ENCODE peak calls at places on chromosome 1, in seven cellular contexts. One of them, this sample, is unnamed.

GRCh38 chr1:115648717-115649691 is 7.2 kb downstream of the VANGL1 start:
- DNase-seq in nephron progenitor cell: no peak
- DNase-seq in stimulated activated CD4-positive, alpha-beta T cell treated with anti-CD3 and anti-CD28 coated beads, Interleukin-4, amount 100 ng/mL, for 24 hours: peak
- DNase-seq in CD8-positive, alpha-beta T cell: no peak
- DNase-seq in colonic mucosa: no peak
- DNase-seq in ACHN: no peak
- DNase-seq in AG04450: no peak
- DNase-seq in this sample: peak

GRCh38 chr1:221555689-221556433 is 186.0 kb downstream of the DUSP10 start:
- DNase-seq in nephron progenitor cell: no peak
- DNase-seq in stimulated activated CD4-positive, alpha-beta T cell treated with anti-CD3 and anti-CD28 coated beads, Interleukin-4, amount 100 ng/mL, for 24 hours: no peak
- DNase-seq in CD8-positive, alpha-beta T cell: no peak
- DNase-seq in colonic mucosa: no peak
- DNase-seq in ACHN: no peak
- DNase-seq in AG04450: no peak
- DNase-seq in this sample: no peak

GRCh38 chr1:39141925-39142324 is 62.6 kb upstream of the MACF1 start:
- DNase-seq in nephron progenitor cell: no peak
- DNase-seq in stimulated activated CD4-positive, alpha-beta T cell treated with anti-CD3 and anti-CD28 coated beads, Interleukin-4, amount 100 ng/mL, for 24 hours: no peak
- DNase-seq in CD8-positive, alpha-beta T cell: no peak
- DNase-seq in colonic mucosa: no peak
- DNase-seq in ACHN: no peak
- DNase-seq in AG04450: peak
- DNase-seq in this sample: peak

GRCh38 chr1:94993931-94994645 is 67.2 kb upstream of the CNN3 start:
- DNase-seq in nephron progenitor cell: no peak
- DNase-seq in stimulated activated CD4-positive, alpha-beta T cell treated with anti-CD3 and anti-CD28 coated beads, Interleukin-4, amount 100 ng/mL, for 24 hours: no peak
- DNase-seq in CD8-positive, alpha-beta T cell: no peak
- DNase-seq in colonic mucosa: no peak
- DNase-seq in ACHN: no peak
- DNase-seq in AG04450: no peak
- DNase-seq in this sample: no peak

GRCh38 chr1:92808353-92808752 is 23.4 kb upstream of the EVI5 start:
- DNase-seq in nephron progenitor cell: no peak
- DNase-seq in stimulated activated CD4-positive, alpha-beta T cell treated with anti-CD3 and anti-CD28 coated beads, Interleukin-4, amount 100 ng/mL, for 24 hours: no peak
- DNase-seq in CD8-positive, alpha-beta T cell: no peak
- DNase-seq in colonic mucosa: no peak
- DNase-seq in ACHN: no peak
- DNase-seq in AG04450: no peak
- DNase-seq in this sample: no peak

GRCh38 chr1:206127336-206127735 is 10.1 kb upstream of the AVPR1B start:
- DNase-seq in nephron progenitor cell: no peak
- DNase-seq in stimulated activated CD4-positive, alpha-beta T cell treated with anti-CD3 and anti-CD28 coated beads, Interleukin-4, amount 100 ng/mL, for 24 hours: no peak
- DNase-seq in CD8-positive, alpha-beta T cell: no peak
- DNase-seq in colonic mucosa: no peak
- DNase-seq in ACHN: no peak
- DNase-seq in AG04450: no peak
- DNase-seq in this sample: no peak

GRCh38 chr1:47211796-47212269 is 20.2 kb downstream of the TAL1 start:
- DNase-seq in nephron progenitor cell: no peak
- DNase-seq in stimulated activated CD4-positive, alpha-beta T cell treated with anti-CD3 and anti-CD28 coated beads, Interleukin-4, amount 100 ng/mL, for 24 hours: no peak
- DNase-seq in CD8-positive, alpha-beta T cell: no peak
- DNase-seq in colonic mucosa: peak
- DNase-seq in ACHN: no peak
- DNase-seq in AG04450: no peak
- DNase-seq in this sample: peak

GRCh38 chr1:25435315-25436103 is 4.8 kb downstream of the MACO1 start:
- DNase-seq in nephron progenitor cell: no peak
- DNase-seq in stimulated activated CD4-positive, alpha-beta T cell treated with anti-CD3 and anti-CD28 coated beads, Interleukin-4, amount 100 ng/mL, for 24 hours: no peak
- DNase-seq in CD8-positive, alpha-beta T cell: no peak
- DNase-seq in colonic mucosa: no peak
- DNase-seq in ACHN: no peak
- DNase-seq in AG04450: no peak
- DNase-seq in this sample: no peak

GRCh38 chr1:240122639-240123604 is 31.2 kb downstream of the FMN2 start:
- DNase-seq in nephron progenitor cell: peak
- DNase-seq in stimulated activated CD4-positive, alpha-beta T cell treated with anti-CD3 and anti-CD28 coated beads, Interleukin-4, amount 100 ng/mL, for 24 hours: no peak
- DNase-seq in CD8-positive, alpha-beta T cell: no peak
- DNase-seq in colonic mucosa: peak
- DNase-seq in ACHN: no peak
- DNase-seq in AG04450: no peak
- DNase-seq in this sample: no peak

GRCh38 chr1:226002667-226003501 is 3.7 kb upstream of the SDE2 start:
- DNase-seq in nephron progenitor cell: peak
- DNase-seq in stimulated activated CD4-positive, alpha-beta T cell treated with anti-CD3 and anti-CD28 coated beads, Interleukin-4, amount 100 ng/mL, for 24 hours: peak
- DNase-seq in CD8-positive, alpha-beta T cell: peak
- DNase-seq in colonic mucosa: peak
- DNase-seq in ACHN: peak
- DNase-seq in AG04450: no peak
- DNase-seq in this sample: peak

GRCh38 chr1:155479205-155479604 is 83.4 kb downstream of the ASH1L start:
- DNase-seq in nephron progenitor cell: no peak
- DNase-seq in stimulated activated CD4-positive, alpha-beta T cell treated with anti-CD3 and anti-CD28 coated beads, Interleukin-4, amount 100 ng/mL, for 24 hours: no peak
- DNase-seq in CD8-positive, alpha-beta T cell: no peak
- DNase-seq in colonic mucosa: no peak
- DNase-seq in ACHN: peak
- DNase-seq in AG04450: no peak
- DNase-seq in this sample: peak

GRCh38 chr1:94589728-94590127 is 48.2 kb upstream of the F3 start:
- DNase-seq in nephron progenitor cell: no peak
- DNase-seq in stimulated activated CD4-positive, alpha-beta T cell treated with anti-CD3 and anti-CD28 coated beads, Interleukin-4, amount 100 ng/mL, for 24 hours: no peak
- DNase-seq in CD8-positive, alpha-beta T cell: no peak
- DNase-seq in colonic mucosa: no peak
- DNase-seq in ACHN: no peak
- DNase-seq in AG04450: no peak
- DNase-seq in this sample: no peak

GRCh38 chr1:15667362-15667761 is 16.8 kb upstream of the PLEKHM2 start:
- DNase-seq in nephron progenitor cell: no peak
- DNase-seq in stimulated activated CD4-positive, alpha-beta T cell treated with anti-CD3 and anti-CD28 coated beads, Interleukin-4, amount 100 ng/mL, for 24 hours: no peak
- DNase-seq in CD8-positive, alpha-beta T cell: no peak
- DNase-seq in colonic mucosa: no peak
- DNase-seq in ACHN: no peak
- DNase-seq in AG04450: no peak
- DNase-seq in this sample: no peak

GRCh38 chr1:112696578-112697320 is 10.2 kb downstream of the RHOC start:
- DNase-seq in nephron progenitor cell: no peak
- DNase-seq in stimulated activated CD4-positive, alpha-beta T cell treated with anti-CD3 and anti-CD28 coated beads, Interleukin-4, amount 100 ng/mL, for 24 hours: no peak
- DNase-seq in CD8-positive, alpha-beta T cell: no peak
- DNase-seq in colonic mucosa: no peak
- DNase-seq in ACHN: no peak
- DNase-seq in AG04450: no peak
- DNase-seq in this sample: no peak

GRCh38 chr1:111202707-111203623 is 2.5 kb upstream of the DENND2D start:
- DNase-seq in nephron progenitor cell: no peak
- DNase-seq in stimulated activated CD4-positive, alpha-beta T cell treated with anti-CD3 and anti-CD28 coated beads, Interleukin-4, amount 100 ng/mL, for 24 hours: no peak
- DNase-seq in CD8-positive, alpha-beta T cell: no peak
- DNase-seq in colonic mucosa: peak
- DNase-seq in ACHN: peak
- DNase-seq in AG04450: no peak
- DNase-seq in this sample: no peak

GRCh38 chr1:228308628-228309547 is 97.7 kb downstream of the TRIM11 start:
- DNase-seq in nephron progenitor cell: no peak
- DNase-seq in stimulated activated CD4-positive, alpha-beta T cell treated with anti-CD3 and anti-CD28 coated beads, Interleukin-4, amount 100 ng/mL, for 24 hours: no peak
- DNase-seq in CD8-positive, alpha-beta T cell: no peak
- DNase-seq in colonic mucosa: no peak
- DNase-seq in ACHN: no peak
- DNase-seq in AG04450: no peak
- DNase-seq in this sample: no peak

GRCh38 chr1:6273380-6273891 is 12.5 kb upstream of the GPR153 start:
- DNase-seq in nephron progenitor cell: no peak
- DNase-seq in stimulated activated CD4-positive, alpha-beta T cell treated with anti-CD3 and anti-CD28 coated beads, Interleukin-4, amount 100 ng/mL, for 24 hours: no peak
- DNase-seq in CD8-positive, alpha-beta T cell: no peak
- DNase-seq in colonic mucosa: no peak
- DNase-seq in ACHN: peak
- DNase-seq in AG04450: peak
- DNase-seq in this sample: peak

GRCh38 chr1:63797056-63797726 is 23.4 kb downstream of the ROR1 start:
- DNase-seq in nephron progenitor cell: no peak
- DNase-seq in stimulated activated CD4-positive, alpha-beta T cell treated with anti-CD3 and anti-CD28 coated beads, Interleukin-4, amount 100 ng/mL, for 24 hours: no peak
- DNase-seq in CD8-positive, alpha-beta T cell: no peak
- DNase-seq in colonic mucosa: no peak
- DNase-seq in ACHN: peak
- DNase-seq in AG04450: no peak
- DNase-seq in this sample: no peak

GRCh38 chr1:17193222-17194132 is 11.5 kb upstream of the PADI1 start:
- DNase-seq in nephron progenitor cell: no peak
- DNase-seq in stimulated activated CD4-positive, alpha-beta T cell treated with anti-CD3 and anti-CD28 coated beads, Interleukin-4, amount 100 ng/mL, for 24 hours: no peak
- DNase-seq in CD8-positive, alpha-beta T cell: no peak
- DNase-seq in colonic mucosa: no peak
- DNase-seq in ACHN: no peak
- DNase-seq in AG04450: no peak
- DNase-seq in this sample: no peak

GRCh38 chr1:160629286-160630210 is 17.3 kb downstream of the SLAMF1 start:
- DNase-seq in nephron progenitor cell: no peak
- DNase-seq in stimulated activated CD4-positive, alpha-beta T cell treated with anti-CD3 and anti-CD28 coated beads, Interleukin-4, amount 100 ng/mL, for 24 hours: peak
- DNase-seq in CD8-positive, alpha-beta T cell: peak
- DNase-seq in colonic mucosa: no peak
- DNase-seq in ACHN: no peak
- DNase-seq in AG04450: no peak
- DNase-seq in this sample: no peak

GRCh38 chr1:39677645-39678044 is 5.7 kb upstream of the NT5C1A start:
- DNase-seq in nephron progenitor cell: no peak
- DNase-seq in stimulated activated CD4-positive, alpha-beta T cell treated with anti-CD3 and anti-CD28 coated beads, Interleukin-4, amount 100 ng/mL, for 24 hours: no peak
- DNase-seq in CD8-positive, alpha-beta T cell: no peak
- DNase-seq in colonic mucosa: no peak
- DNase-seq in ACHN: no peak
- DNase-seq in AG04450: no peak
- DNase-seq in this sample: no peak

GRCh38 chr1:47508900-47509488 is 71.2 kb downstream of the FOXD2 start:
- DNase-seq in nephron progenitor cell: peak
- DNase-seq in stimulated activated CD4-positive, alpha-beta T cell treated with anti-CD3 and anti-CD28 coated beads, Interleukin-4, amount 100 ng/mL, for 24 hours: no peak
- DNase-seq in CD8-positive, alpha-beta T cell: no peak
- DNase-seq in colonic mucosa: peak
- DNase-seq in ACHN: no peak
- DNase-seq in AG04450: no peak
- DNase-seq in this sample: no peak

GRCh38 chr1:110282395-110282794 is 56.8 kb upstream of the RBM15 start:
- DNase-seq in nephron progenitor cell: no peak
- DNase-seq in stimulated activated CD4-positive, alpha-beta T cell treated with anti-CD3 and anti-CD28 coated beads, Interleukin-4, amount 100 ng/mL, for 24 hours: no peak
- DNase-seq in CD8-positive, alpha-beta T cell: no peak
- DNase-seq in colonic mucosa: no peak
- DNase-seq in ACHN: no peak
- DNase-seq in AG04450: no peak
- DNase-seq in this sample: no peak

GRCh38 chr1:14742181-14742980 is 143.9 kb downstream of the KAZN start:
- DNase-seq in nephron progenitor cell: no peak
- DNase-seq in stimulated activated CD4-positive, alpha-beta T cell treated with anti-CD3 and anti-CD28 coated beads, Interleukin-4, amount 100 ng/mL, for 24 hours: no peak
- DNase-seq in CD8-positive, alpha-beta T cell: no peak
- DNase-seq in colonic mucosa: no peak
- DNase-seq in ACHN: peak
- DNase-seq in AG04450: peak
- DNase-seq in this sample: peak

GRCh38 chr1:94056996-94057395 is 64.0 kb downstream of the ABCA4 start:
- DNase-seq in nephron progenitor cell: no peak
- DNase-seq in stimulated activated CD4-positive, alpha-beta T cell treated with anti-CD3 and anti-CD28 coated beads, Interleukin-4, amount 100 ng/mL, for 24 hours: no peak
- DNase-seq in CD8-positive, alpha-beta T cell: no peak
- DNase-seq in colonic mucosa: no peak
- DNase-seq in ACHN: no peak
- DNase-seq in AG04450: no peak
- DNase-seq in this sample: no peak

GRCh38 chr1:186757851-186758250 is 70.9 kb upstream of the PLA2G4A start:
- DNase-seq in nephron progenitor cell: no peak
- DNase-seq in stimulated activated CD4-positive, alpha-beta T cell treated with anti-CD3 and anti-CD28 coated beads, Interleukin-4, amount 100 ng/mL, for 24 hours: no peak
- DNase-seq in CD8-positive, alpha-beta T cell: no peak
- DNase-seq in colonic mucosa: no peak
- DNase-seq in ACHN: no peak
- DNase-seq in AG04450: no peak
- DNase-seq in this sample: no peak

GRCh38 chr1:14851775-14852174 is 253.3 kb downstream of the KAZN start:
- DNase-seq in nephron progenitor cell: no peak
- DNase-seq in stimulated activated CD4-positive, alpha-beta T cell treated with anti-CD3 and anti-CD28 coated beads, Interleukin-4, amount 100 ng/mL, for 24 hours: no peak
- DNase-seq in CD8-positive, alpha-beta T cell: no peak
- DNase-seq in colonic mucosa: no peak
- DNase-seq in ACHN: no peak
- DNase-seq in AG04450: no peak
- DNase-seq in this sample: no peak

GRCh38 chr1:10387611-10388386 is 11.1 kb upstream of the PGD start:
- DNase-seq in nephron progenitor cell: no peak
- DNase-seq in stimulated activated CD4-positive, alpha-beta T cell treated with anti-CD3 and anti-CD28 coated beads, Interleukin-4, amount 100 ng/mL, for 24 hours: no peak
- DNase-seq in CD8-positive, alpha-beta T cell: no peak
- DNase-seq in colonic mucosa: no peak
- DNase-seq in ACHN: no peak
- DNase-seq in AG04450: peak
- DNase-seq in this sample: peak

GRCh38 chr1:3907031-3907534 is 7.0 kb upstream of the C1orf174 start:
- DNase-seq in nephron progenitor cell: peak
- DNase-seq in stimulated activated CD4-positive, alpha-beta T cell treated with anti-CD3 and anti-CD28 coated beads, Interleukin-4, amount 100 ng/mL, for 24 hours: peak
- DNase-seq in CD8-positive, alpha-beta T cell: no peak
- DNase-seq in colonic mucosa: peak
- DNase-seq in ACHN: no peak
- DNase-seq in AG04450: no peak
- DNase-seq in this sample: no peak

GRCh38 chr1:224348137-224348536 is 8.5 kb upstream of the CNIH4 start:
- DNase-seq in nephron progenitor cell: no peak
- DNase-seq in stimulated activated CD4-positive, alpha-beta T cell treated with anti-CD3 and anti-CD28 coated beads, Interleukin-4, amount 100 ng/mL, for 24 hours: no peak
- DNase-seq in CD8-positive, alpha-beta T cell: no peak
- DNase-seq in colonic mucosa: no peak
- DNase-seq in ACHN: no peak
- DNase-seq in AG04450: no peak
- DNase-seq in this sample: no peak

GRCh38 chr1:182366596-182366995 is 25.0 kb downstream of the GLUL start:
- DNase-seq in nephron progenitor cell: no peak
- DNase-seq in stimulated activated CD4-positive, alpha-beta T cell treated with anti-CD3 and anti-CD28 coated beads, Interleukin-4, amount 100 ng/mL, for 24 hours: no peak
- DNase-seq in CD8-positive, alpha-beta T cell: no peak
- DNase-seq in colonic mucosa: no peak
- DNase-seq in ACHN: no peak
- DNase-seq in AG04450: no peak
- DNase-seq in this sample: no peak

GRCh38 chr1:23456226-23456625 is 27.8 kb downstream of the ASAP3 start:
- DNase-seq in nephron progenitor cell: no peak
- DNase-seq in stimulated activated CD4-positive, alpha-beta T cell treated with anti-CD3 and anti-CD28 coated beads, Interleukin-4, amount 100 ng/mL, for 24 hours: no peak
- DNase-seq in CD8-positive, alpha-beta T cell: no peak
- DNase-seq in colonic mucosa: no peak
- DNase-seq in ACHN: no peak
- DNase-seq in AG04450: no peak
- DNase-seq in this sample: no peak

GRCh38 chr1:152107289-152107983 is 7.8 kb downstream of the TCHH start:
- DNase-seq in nephron progenitor cell: no peak
- DNase-seq in stimulated activated CD4-positive, alpha-beta T cell treated with anti-CD3 and anti-CD28 coated beads, Interleukin-4, amount 100 ng/mL, for 24 hours: no peak
- DNase-seq in CD8-positive, alpha-beta T cell: no peak
- DNase-seq in colonic mucosa: peak
- DNase-seq in ACHN: no peak
- DNase-seq in AG04450: no peak
- DNase-seq in this sample: no peak

GRCh38 chr1:84635261-84635848 is 54.9 kb downstream of the SSX2IP start:
- DNase-seq in nephron progenitor cell: no peak
- DNase-seq in stimulated activated CD4-positive, alpha-beta T cell treated with anti-CD3 and anti-CD28 coated beads, Interleukin-4, amount 100 ng/mL, for 24 hours: no peak
- DNase-seq in CD8-positive, alpha-beta T cell: no peak
- DNase-seq in colonic mucosa: no peak
- DNase-seq in ACHN: no peak
- DNase-seq in AG04450: no peak
- DNase-seq in this sample: no peak

GRCh38 chr1:230758705-230759354 is 11.6 kb downstream of the CAPN9 start:
- DNase-seq in nephron progenitor cell: peak
- DNase-seq in stimulated activated CD4-positive, alpha-beta T cell treated with anti-CD3 and anti-CD28 coated beads, Interleukin-4, amount 100 ng/mL, for 24 hours: no peak
- DNase-seq in CD8-positive, alpha-beta T cell: no peak
- DNase-seq in colonic mucosa: no peak
- DNase-seq in ACHN: no peak
- DNase-seq in AG04450: no peak
- DNase-seq in this sample: no peak

GRCh38 chr1:30058966-30059365 is 664.4 kb downstream of the MATN1 start:
- DNase-seq in nephron progenitor cell: no peak
- DNase-seq in stimulated activated CD4-positive, alpha-beta T cell treated with anti-CD3 and anti-CD28 coated beads, Interleukin-4, amount 100 ng/mL, for 24 hours: no peak
- DNase-seq in CD8-positive, alpha-beta T cell: no peak
- DNase-seq in colonic mucosa: no peak
- DNase-seq in ACHN: no peak
- DNase-seq in AG04450: peak
- DNase-seq in this sample: peak

GRCh38 chr1:14778882-14779594 is 180.6 kb downstream of the KAZN start:
- DNase-seq in nephron progenitor cell: peak
- DNase-seq in stimulated activated CD4-positive, alpha-beta T cell treated with anti-CD3 and anti-CD28 coated beads, Interleukin-4, amount 100 ng/mL, for 24 hours: peak
- DNase-seq in CD8-positive, alpha-beta T cell: no peak
- DNase-seq in colonic mucosa: peak
- DNase-seq in ACHN: peak
- DNase-seq in AG04450: no peak
- DNase-seq in this sample: peak

GRCh38 chr1:201050515-201051277 is 27.2 kb upstream of the KIF21B start:
- DNase-seq in nephron progenitor cell: no peak
- DNase-seq in stimulated activated CD4-positive, alpha-beta T cell treated with anti-CD3 and anti-CD28 coated beads, Interleukin-4, amount 100 ng/mL, for 24 hours: no peak
- DNase-seq in CD8-positive, alpha-beta T cell: no peak
- DNase-seq in colonic mucosa: no peak
- DNase-seq in ACHN: no peak
- DNase-seq in AG04450: no peak
- DNase-seq in this sample: no peak

This sample was measured in fibroblast of pulmonary artery.